ENCODE peak calls at places on chromosomes 2 and 18, in eight cellular contexts. S, D, F, B, E, N, I and V are unnamed samples.

GRCh38 chr2:239934571-239935171 is 90.5 kb downstream of the NDUFA10 start:
- DNase-seq in S (peak; percentile 48), D (no peak), F (peak; percentile 93), B (peak; percentile 77), E (peak; percentile 73), N (no peak), I (peak; percentile 67), V (peak; percentile 71)

GRCh38 chr2:112949456-112949855 is 28.4 kb upstream of the IL36G start:
- DNase-seq in S (no peak), D (no peak), F (no peak), B (no peak), E (no peak), N (no peak), I (no peak), V (no peak)

GRCh38 chr2:163248321-163249090 is 409.9 kb upstream of the KCNH7 start:
- DNase-seq in S (no peak), D (peak; percentile 54), F (no peak), B (no peak), E (no peak), N (no peak), I (no peak), V (no peak)

GRCh38 chr2:98454500-98455235 is 10.0 kb downstream of the INPP4A start:
- DNase-seq in S (no peak), D (peak; percentile 22), F (no peak), B (no peak), E (peak; percentile 72), N (no peak), I (peak; percentile 30), V (no peak)

GRCh38 chr2:236113425-236113824 is 54.8 kb downstream of the GBX2 start:
- DNase-seq in S (no peak), D (peak; percentile 6), F (no peak), B (no peak), E (no peak), N (no peak), I (no peak), V (no peak)

GRCh38 chr18:35075132-35075531 is 33.9 kb downstream of the MAPRE2 start:
- DNase-seq in S (no peak), D (no peak), F (no peak), B (no peak), E (no peak), N (no peak), I (no peak), V (no peak)

GRCh38 chr18:26757263-26758019 is 108.1 kb downstream of the AQP4 start:
- DNase-seq in S (peak; percentile 47), D (no peak), F (no peak), B (no peak), E (no peak), N (no peak), I (no peak), V (peak; percentile 54)

GRCh38 chr2:206160124-206160806 is 570 bp downstream of the EEF1B2 start:
- DNase-seq in S (peak; percentile 22), D (no peak), F (peak; percentile 68), B (no peak), E (peak; percentile 62), N (no peak), I (peak; percentile 64), V (no peak)

GRCh38 chr2:181785677-181786344 is 105.5 kb upstream of the NEUROD1 start:
- DNase-seq in S (no peak), D (peak; percentile 70), F (no peak), B (no peak), E (no peak), N (peak; percentile 88), I (no peak), V (no peak)

GRCh38 chr2:216792222-216793001 is 67.5 kb downstream of the TNP1 start:
- DNase-seq in S (no peak), D (peak; percentile 87), F (peak; percentile 64), B (peak; percentile 75), E (no peak), N (peak; percentile 32), I (peak; percentile 40), V (peak; percentile 28)

GRCh38 chr2:35293261-35293660 is 1062.3 kb upstream of the CRIM1 start:
- DNase-seq in S (no peak), D (no peak), F (no peak), B (no peak), E (no peak), N (no peak), I (no peak), V (no peak)

GRCh38 chr2:131022731-131023130 is 70.5 kb downstream of the FAM168B start:
- DNase-seq in S (no peak), D (peak; percentile 80), F (no peak), B (no peak), E (no peak), N (no peak), I (peak; percentile 80), V (no peak)

GRCh38 chr2:236286866-236287545 is 22.8 kb upstream of the ASB18 start:
- DNase-seq in S (no peak), D (peak; percentile 39), F (no peak), B (no peak), E (no peak), N (peak; percentile 7), I (no peak), V (no peak)

GRCh38 chr2:199718074-199718473 is 132.9 kb downstream of the FTCDNL1 start:
- DNase-seq in S (no peak), D (no peak), F (no peak), B (no peak), E (no peak), N (no peak), I (no peak), V (no peak)

GRCh38 chr2:6971502-6971901 is 54.3 kb downstream of the RNF144A start:
- DNase-seq in S (no peak), D (no peak), F (peak; percentile 27), B (no peak), E (no peak), N (no peak), I (no peak), V (no peak)

GRCh38 chr2:47298739-47299138 is 104.2 kb upstream of the MSH2 start:
- DNase-seq in S (no peak), D (no peak), F (no peak), B (no peak), E (no peak), N (no peak), I (no peak), V (no peak)

GRCh38 chr2:199738723-199739412 is 112.1 kb downstream of the FTCDNL1 start:
- DNase-seq in S (no peak), D (no peak), F (no peak), B (no peak), E (no peak), N (no peak), I (peak; percentile 82), V (no peak)

GRCh38 chr2:179646862-179647261 is 214.6 kb downstream of the ZNF385B start:
- DNase-seq in S (no peak), D (no peak), F (no peak), B (no peak), E (no peak), N (no peak), I (no peak), V (no peak)

GRCh38 chr2:217993055-217993645 is 9.6 kb downstream of the TNS1 start:
- DNase-seq in S (no peak), D (peak; percentile 90), F (no peak), B (no peak), E (no peak), N (no peak), I (peak; percentile 76), V (no peak)

DNA sequence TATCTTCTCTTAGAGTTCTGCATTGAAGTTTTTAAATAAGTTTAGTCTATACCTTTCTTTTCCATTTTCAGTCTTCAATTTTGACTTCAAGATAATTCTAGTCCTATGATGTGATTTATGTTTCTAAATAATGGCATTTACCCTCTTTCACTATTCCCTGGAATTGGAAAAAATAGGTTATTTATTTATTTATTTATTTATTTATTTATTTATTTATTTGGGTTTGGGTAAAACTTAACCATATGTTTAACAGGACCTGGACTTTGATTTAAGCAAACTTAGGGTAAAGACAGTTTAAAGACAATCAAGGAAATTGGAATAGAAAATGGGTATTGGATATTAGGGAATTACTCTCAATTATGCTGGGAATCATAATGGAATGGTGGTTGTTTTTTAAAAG is 182.1 kb downstream of the RPIA start:
- DNase-seq in S (no peak), D (no peak), F (no peak), B (no peak), E (no peak), N (no peak), I (no peak), V (no peak)
- H3K4me3 ChIP-seq in S (no peak overlapping the region), D (no peak overlapping the region), F (no peak overlapping the region), B (no peak overlapping the region), E (peak overlapping the region; percentile 26), N (no peak overlapping the region), I (no peak overlapping the region), V (no peak overlapping the region)

GRCh38 chr2:241586564-241587264 is 28.2 kb downstream of the BOK start:
- DNase-seq in S (no peak), D (no peak), F (no peak), B (no peak), E (no peak), N (no peak), I (no peak), V (no peak)
- H3K9me3 ChIP-seq in S (no peaks in the 10 kb centered on the region), D (peaks cover 2% of the 10 kb centered on the region), F (peaks cover 17% of the 10 kb centered on the region), B (peaks cover 10% of the 10 kb centered on the region), E (peaks cover 23% of the 10 kb centered on the region), N (peaks cover 22% of the 10 kb centered on the region), I (no peaks in the 10 kb centered on the region), V (no peaks in the 10 kb centered on the region)

DNA sequence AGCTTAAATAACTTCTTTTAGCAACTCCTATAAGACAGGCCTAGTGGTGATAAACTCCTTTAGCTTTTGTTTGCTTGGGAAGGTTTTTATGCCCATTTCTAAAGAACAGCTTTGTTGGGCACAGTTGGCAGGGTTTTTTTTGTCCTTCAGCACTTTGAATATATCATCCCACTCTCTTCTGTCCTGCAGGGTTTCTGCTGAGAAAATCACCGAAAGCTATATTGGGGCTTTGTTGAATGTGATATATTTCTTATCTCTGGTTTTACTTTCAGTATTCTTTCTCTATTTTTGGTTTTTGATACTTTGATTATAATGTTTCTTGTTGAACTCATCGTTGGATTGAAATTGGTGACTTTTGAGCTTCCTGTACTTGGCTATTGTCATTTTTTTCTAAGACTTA is 372.8 kb upstream of the ZC3H15 start:
- DNase-seq in S (no peak), D (no peak), F (no peak), B (no peak), E (no peak), N (no peak), I (no peak), V (no peak)
- H3K4me3 ChIP-seq in S (no peak overlapping the region), D (no peak overlapping the region), F (no peak overlapping the region), B (no peak overlapping the region), E (no peak overlapping the region), N (no peak overlapping the region), I (no peak overlapping the region), V (no peak overlapping the region)

GRCh38 chr2:30955516-30956132 is 148.4 kb upstream of the CAPN13 start:
- DNase-seq in S (no peak), D (no peak), F (no peak), B (no peak), E (no peak), N (no peak), I (no peak), V (no peak)

GRCh38 chr2:30957591-30957990 is 150.3 kb upstream of the CAPN13 start:
- DNase-seq in S (no peak), D (no peak), F (no peak), B (no peak), E (no peak), N (no peak), I (no peak), V (no peak)

GRCh38 chr2:30959653-30960052 is 152.4 kb upstream of the CAPN13 start:
- DNase-seq in S (no peak), D (no peak), F (no peak), B (no peak), E (no peak), N (no peak), I (no peak), V (no peak)

GRCh38 chr2:30956995-30957394 is 149.7 kb upstream of the CAPN13 start:
- DNase-seq in S (no peak), D (no peak), F (no peak), B (no peak), E (no peak), N (no peak), I (no peak), V (peak; percentile 22)

GRCh38 chr2:30958571-30959220 is 151.4 kb upstream of the CAPN13 start:
- DNase-seq in S (no peak), D (no peak), F (no peak), B (no peak), E (no peak), N (no peak), I (no peak), V (no peak)
- H3K9me3 ChIP-seq in S (no peaks in the 10 kb centered on the region), D (no peaks in the 10 kb centered on the region), F (no peaks in the 10 kb centered on the region), B (no peaks in the 10 kb centered on the region), E (no peaks in the 10 kb centered on the region), N (no peaks in the 10 kb centered on the region), I (no peaks in the 10 kb centered on the region), V (no peaks in the 10 kb centered on the region)